ENCODE peak calls at places on chromosome 22, in four cellular contexts. D is WTC11, K is HepG2, J is A549. V is an unnamed sample.

GRCh38 chr22:44362249-44363040 is 49.7 kb upstream of the SHISAL1 start:
- DNase-seq in K (no peak), J (no peak), D (no peak), V (peak; percentile 52)

GRCh38 chr22:50070366-50070765 is 12.3 kb upstream of the TTLL8 start:
- DNase-seq in K (no peak), J (no peak), D (no peak), V (no peak)

GRCh38 chr22:31474743-31475142 is 14.9 kb downstream of the EIF4ENIF1 start:
- DNase-seq in J (no peak), D (no peak), K (no peak), V (peak; percentile 89)

GRCh38 chr22:34608716-34609115 is 457.2 kb upstream of the ISX start:
- DNase-seq in D (no peak), J (no peak), K (no peak), V (no peak)

GRCh38 chr22:32926600-32926999 is 125.1 kb downstream of the TIMP3 start:
- DNase-seq in K (peak; percentile 44), J (peak; percentile 3), D (no peak), V (peak; percentile 34)

GRCh38 chr22:47195156-47195675 is 432.8 kb downstream of the TBC1D22A start:
- DNase-seq in J (no peak), K (no peak), D (no peak), V (no peak)

GRCh38 chr22:39629851-39630250 is 59.3 kb downstream of the CACNA1I start:
- DNase-seq in K (no peak), J (no peak), D (no peak), V (no peak)

GRCh38 chr22:36806824-36807223 is 10.0 kb downstream of the PVALB start:
- DNase-seq in D (no peak), K (no peak), J (no peak), V (no peak)

GRCh38 chr22:22657712-22658111 is 13.3 kb downstream of the GGTLC2 start:
- DNase-seq in J (no peak), D (no peak), K (no peak), V (no peak)

GRCh38 chr22:23044570-23044969 is 25.7 kb upstream of the GNAZ start:
- DNase-seq in J (no peak), K (no peak), D (no peak), V (no peak)

GRCh38 chr22:37060801-37061610 is 9.5 kb downstream of the KCTD17 start:
- DNase-seq in K (no peak), J (no peak), D (no peak), V (no peak)

GRCh38 chr22:41469218-41469851 is 418 bp downstream of the ACO2 start:
- DNase-seq in J (no peak), K (no peak), D (peak; percentile 34), V (no peak)

GRCh38 chr22:27814993-27815392 is 13.4 kb upstream of the MN1 start:
- DNase-seq in K (no peak), D (no peak), J (no peak), V (no peak)

GRCh38 chr22:19110064-19110458 is 12.2 kb downstream of the DGCR2 start:
- DNase-seq in D (no peak), K (no peak), J (no peak), V (no peak)

GRCh38 chr22:42856179-42856864 is 751 bp downstream of the ARFGAP3 start:
- DNase-seq in D (peak; percentile 44), K (peak; percentile 25), J (no peak), V (peak; percentile 22)

GRCh38 chr22:44616882-44617655 is 84.9 kb upstream of the PRR5 start:
- DNase-seq in J (no peak), D (no peak), K (no peak), V (no peak)

GRCh38 chr22:32473388-32473952 is 1.1 kb upstream of the FBXO7 start:
- DNase-seq in D (no peak), J (peak; percentile 12), K (peak; percentile 76), V (peak; percentile 70)

GRCh38 chr22:46021577-46021976 is 44.6 kb upstream of the WNT7B start:
- DNase-seq in K (no peak), J (no peak), D (peak; percentile 4), V (no peak)

GRCh38 chr22:46024136-46024840 is 47.3 kb upstream of the WNT7B start:
- DNase-seq in D (peak; percentile 5), J (no peak), K (no peak), V (no peak)

GRCh38 chr22:46025225-46025972 is 48.4 kb upstream of the WNT7B start:
- DNase-seq in D (peak; percentile 6), K (no peak), J (no peak), V (no peak)

GRCh38 chr22:46022881-46023512 is 46.0 kb upstream of the WNT7B start:
- DNase-seq in D (peak; percentile 7), K (no peak), J (no peak), V (no peak)

DNA sequence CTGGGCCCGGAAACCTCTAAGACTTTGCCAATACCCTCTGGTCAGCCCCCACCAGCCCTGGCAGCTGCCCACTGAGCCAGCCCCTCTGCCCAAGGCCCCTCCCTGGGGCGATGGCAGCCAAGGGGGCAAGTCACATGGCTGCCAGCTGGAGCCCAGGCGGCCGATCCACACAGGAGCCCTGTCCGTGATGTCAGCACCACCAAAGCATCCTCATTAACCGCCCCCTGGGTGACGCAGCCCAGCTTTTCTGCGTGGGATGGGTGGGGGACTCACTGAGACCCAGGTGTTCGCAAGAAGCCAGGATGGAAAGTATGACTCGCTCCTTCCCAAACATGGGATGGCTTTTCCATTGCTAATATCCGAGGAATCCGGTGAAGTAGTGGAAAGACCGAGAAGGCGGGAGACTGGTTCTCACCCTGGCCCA is 46.6 kb upstream of the WNT7B start:
- DNase-seq in K (no peak), D (peak; percentile 7), J (no peak), V (peak; percentile 92)
- TF ChIP-seq USF2 in K (no peak), D (no peak), J (no peak), V (peak; percentile 50)

DNA sequence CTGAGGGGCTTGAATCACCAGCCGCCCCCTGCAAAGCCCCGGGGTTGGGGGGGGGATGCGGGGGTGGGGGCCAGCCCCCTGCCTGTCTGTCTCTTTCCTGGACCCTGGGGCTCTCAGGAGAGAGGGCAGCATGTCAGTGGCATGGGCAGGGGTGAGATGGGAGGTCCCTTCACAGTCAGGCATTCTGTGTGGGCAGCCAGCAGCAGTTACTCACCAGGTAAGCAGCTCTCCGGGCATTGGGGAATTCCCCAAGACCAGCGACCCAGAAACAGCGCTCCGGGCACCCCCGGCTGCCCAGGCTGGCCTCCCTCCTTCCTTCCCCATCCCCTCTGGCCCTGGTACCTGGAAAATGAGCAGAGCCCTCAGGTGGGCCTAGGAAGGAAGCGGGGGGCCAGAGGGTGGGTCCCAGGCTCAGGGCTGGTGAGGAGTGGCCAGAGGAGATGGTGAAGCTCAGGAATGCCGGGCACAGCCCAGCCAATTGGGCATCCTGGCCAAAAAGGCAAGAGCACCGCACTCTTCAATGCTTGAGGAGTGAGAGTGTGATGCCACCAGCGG is 4.2 kb upstream of the LIF start:
- DNase-seq in D (no peak), J (peak; percentile 54), K (no peak), V (peak; percentile 86)
- TF ChIP-seq USF2 in D (no peak), J (no peak), K (no peak), V (no peak)

DNA sequence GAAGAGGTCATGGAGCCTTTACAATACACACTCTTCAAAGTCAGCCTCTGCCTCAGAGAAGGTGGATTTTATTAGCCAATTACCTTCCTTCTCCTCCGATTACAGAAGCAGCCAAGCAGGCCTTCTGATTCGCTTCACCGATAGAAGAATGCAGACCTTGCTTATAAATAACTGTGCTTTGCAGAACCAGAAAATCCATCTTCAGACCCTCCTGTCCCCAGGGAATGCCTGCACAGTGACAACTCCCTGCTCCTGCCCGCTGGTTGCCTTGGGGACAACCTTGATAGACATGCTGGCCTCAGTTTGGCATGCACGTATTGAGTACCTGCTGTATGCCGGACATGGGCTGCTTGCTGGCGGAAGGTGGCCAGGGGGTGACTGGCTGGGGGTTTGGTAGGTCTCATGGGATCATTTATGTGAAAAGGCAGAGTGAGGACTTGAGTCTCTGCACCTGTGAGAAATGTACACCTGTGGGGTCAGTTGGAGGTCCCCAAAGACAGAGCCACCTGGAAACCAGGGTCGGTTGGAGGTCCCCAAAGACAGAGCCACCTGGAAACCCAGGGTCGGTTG is 1238.7 kb downstream of the BRD1 start:
- DNase-seq in K (no peak), D (no peak), J (no peak), V (no peak)
- TF ChIP-seq USF2 in K (no peak), D (no peak), J (no peak), V (no peak)

GRCh38 chr22:17906978-17907730 is 117.2 kb downstream of the MICAL3 start:
- DNase-seq in D (no peak), K (no peak), J (no peak), V (no peak)
- TF ChIP-seq USF2 in D (no peak), K (no peak), J (no peak), V (no peak)

V was measured in IMR-90.